ENCODE peak calls at places on chromosomes 16 and 17, in seven cellular contexts. One of them, this sample, is unnamed.

GRCh38 chr16:12239953-12240485 is 263.5 kb downstream of the SNX29 start:
- DNase-seq in central memory CD8-positive, alpha-beta T cell: no peak
- DNase-seq in ACHN: no peak
- DNase-seq in activated T-cell treated with anti-CD3 and anti-CD28 coated beads for 4 hours: no peak
- DNase-seq in GM06990: no peak
- DNase-seq in cardiac fibroblast: peak
- DNase-seq in A549: no peak
- DNase-seq in this sample: no peak

GRCh38 chr16:55552621-55553020 is 13.9 kb upstream of the CAPNS2 start:
- DNase-seq in central memory CD8-positive, alpha-beta T cell: no peak
- DNase-seq in ACHN: no peak
- DNase-seq in activated T-cell treated with anti-CD3 and anti-CD28 coated beads for 4 hours: no peak
- DNase-seq in GM06990: no peak
- DNase-seq in cardiac fibroblast: peak
- DNase-seq in A549: no peak
- DNase-seq in this sample: no peak

GRCh38 chr17:17809527-17810373 is 27.0 kb downstream of the SREBF1 start:
- DNase-seq in central memory CD8-positive, alpha-beta T cell: no peak
- DNase-seq in ACHN: no peak
- DNase-seq in activated T-cell treated with anti-CD3 and anti-CD28 coated beads for 4 hours: no peak
- DNase-seq in GM06990: no peak
- DNase-seq in cardiac fibroblast: no peak
- DNase-seq in A549: no peak
- DNase-seq in this sample: no peak

GRCh38 chr16:75459691-75460090 is 4.8 kb downstream of the TMEM170A start:
- DNase-seq in central memory CD8-positive, alpha-beta T cell: no peak
- DNase-seq in ACHN: no peak
- DNase-seq in activated T-cell treated with anti-CD3 and anti-CD28 coated beads for 4 hours: no peak
- DNase-seq in GM06990: no peak
- DNase-seq in cardiac fibroblast: no peak
- DNase-seq in A549: no peak
- DNase-seq in this sample: no peak

GRCh38 chr17:36761203-36761945 is 160.0 kb downstream of the MRM1 start:
- DNase-seq in central memory CD8-positive, alpha-beta T cell: no peak
- DNase-seq in ACHN: no peak
- DNase-seq in activated T-cell treated with anti-CD3 and anti-CD28 coated beads for 4 hours: no peak
- DNase-seq in GM06990: no peak
- DNase-seq in cardiac fibroblast: no peak
- DNase-seq in A549: no peak
- DNase-seq in this sample: no peak

GRCh38 chr16:76910931-76911330 is 280.1 kb upstream of the MON1B start:
- DNase-seq in central memory CD8-positive, alpha-beta T cell: no peak
- DNase-seq in ACHN: peak
- DNase-seq in activated T-cell treated with anti-CD3 and anti-CD28 coated beads for 4 hours: no peak
- DNase-seq in GM06990: no peak
- DNase-seq in cardiac fibroblast: peak
- DNase-seq in A549: peak
- DNase-seq in this sample: no peak

GRCh38 chr17:560379-560935 is 154.2 kb downstream of the VPS53 start:
- DNase-seq in central memory CD8-positive, alpha-beta T cell: no peak
- DNase-seq in ACHN: no peak
- DNase-seq in activated T-cell treated with anti-CD3 and anti-CD28 coated beads for 4 hours: no peak
- DNase-seq in GM06990: no peak
- DNase-seq in cardiac fibroblast: peak
- DNase-seq in A549: no peak
- DNase-seq in this sample: no peak

GRCh38 chr17:39769974-39770587 is 32.3 kb downstream of the GRB7 start:
- DNase-seq in central memory CD8-positive, alpha-beta T cell: peak
- DNase-seq in ACHN: no peak
- DNase-seq in activated T-cell treated with anti-CD3 and anti-CD28 coated beads for 4 hours: peak
- DNase-seq in GM06990: peak
- DNase-seq in cardiac fibroblast: peak
- DNase-seq in A549: no peak
- DNase-seq in this sample: no peak

GRCh38 chr17:15436399-15437369 is 30.7 kb downstream of the CDRT4 start:
- DNase-seq in central memory CD8-positive, alpha-beta T cell: no peak
- DNase-seq in ACHN: peak
- DNase-seq in activated T-cell treated with anti-CD3 and anti-CD28 coated beads for 4 hours: no peak
- DNase-seq in GM06990: no peak
- DNase-seq in cardiac fibroblast: peak
- DNase-seq in A549: peak
- DNase-seq in this sample: no peak

This sample was measured in SIG-M5.